ENCODE peak calls at places on chromosomes 7 and 10, in four cellular contexts. One of them, this sample, is unnamed.

GRCh38 chr7:130367836-130368235 is 12.5 kb upstream of the CPA1 start:
- DNase-seq in lower leg skin: no peak
- DNase-seq in non-pigmented ciliary epithelial cell: no peak
- DNase-seq in astrocyte of the spinal cord: no peak
- DNase-seq in this sample: peak

GRCh38 chr10:34104829-34105572 is 710.1 kb downstream of the PARD3 start:
- DNase-seq in non-pigmented ciliary epithelial cell: no peak
- DNase-seq in astrocyte of the spinal cord: no peak
- DNase-seq in lower leg skin: peak
- DNase-seq in this sample: no peak

GRCh38 chr7:24255139-24255538 is 28.9 kb upstream of the NPY start:
- DNase-seq in astrocyte of the spinal cord: no peak
- DNase-seq in lower leg skin: no peak
- DNase-seq in non-pigmented ciliary epithelial cell: no peak
- DNase-seq in this sample: no peak

GRCh38 chr7:99011706-99012404 is 132.1 kb downstream of the SMURF1 start:
- DNase-seq in non-pigmented ciliary epithelial cell: no peak
- DNase-seq in astrocyte of the spinal cord: no peak
- DNase-seq in lower leg skin: peak
- DNase-seq in this sample: peak

GRCh38 chr10:69797959-69798358 is 3.7 kb upstream of the COL13A1 start:
- DNase-seq in non-pigmented ciliary epithelial cell: no peak
- DNase-seq in astrocyte of the spinal cord: no peak
- DNase-seq in lower leg skin: no peak
- DNase-seq in this sample: no peak

GRCh38 chr10:9443758-9444157 is 1389.3 kb downstream of the GATA3 start:
- DNase-seq in non-pigmented ciliary epithelial cell: no peak
- DNase-seq in astrocyte of the spinal cord: no peak
- DNase-seq in lower leg skin: no peak
- DNase-seq in this sample: no peak

GRCh38 chr7:157832866-157833607 is 496.2 kb downstream of the DNAJB6 start:
- DNase-seq in lower leg skin: no peak
- DNase-seq in non-pigmented ciliary epithelial cell: no peak
- DNase-seq in astrocyte of the spinal cord: no peak
- DNase-seq in this sample: no peak

GRCh38 chr10:112280205-112280921 is 2.8 kb upstream of the TECTB start:
- DNase-seq in lower leg skin: no peak
- DNase-seq in astrocyte of the spinal cord: no peak
- DNase-seq in non-pigmented ciliary epithelial cell: no peak
- DNase-seq in this sample: no peak

GRCh38 chr7:70710011-70710480 is 421.9 kb upstream of the GALNT17 start:
- DNase-seq in lower leg skin: no peak
- DNase-seq in non-pigmented ciliary epithelial cell: no peak
- DNase-seq in astrocyte of the spinal cord: peak
- DNase-seq in this sample: no peak

GRCh38 chr7:28804990-28805389 is 153.1 kb downstream of the TRIL start:
- DNase-seq in astrocyte of the spinal cord: peak
- DNase-seq in non-pigmented ciliary epithelial cell: peak
- DNase-seq in lower leg skin: no peak
- DNase-seq in this sample: no peak

GRCh38 chr7:25308898-25309521 is 80.7 kb upstream of the NPVF start:
- DNase-seq in astrocyte of the spinal cord: no peak
- DNase-seq in non-pigmented ciliary epithelial cell: no peak
- DNase-seq in lower leg skin: no peak
- DNase-seq in this sample: no peak

GRCh38 chr7:17679427-17679826 is 260.9 kb downstream of the SNX13 start:
- DNase-seq in non-pigmented ciliary epithelial cell: no peak
- DNase-seq in lower leg skin: peak
- DNase-seq in astrocyte of the spinal cord: peak
- DNase-seq in this sample: no peak

GRCh38 chr7:129238546-129238945 is 13.7 kb downstream of the AHCYL2 start:
- DNase-seq in lower leg skin: no peak
- DNase-seq in astrocyte of the spinal cord: no peak
- DNase-seq in non-pigmented ciliary epithelial cell: no peak
- DNase-seq in this sample: peak

GRCh38 chr7:100582650-100583049 is 3.3 kb downstream of the LRCH4 start:
- DNase-seq in astrocyte of the spinal cord: no peak
- DNase-seq in lower leg skin: no peak
- DNase-seq in non-pigmented ciliary epithelial cell: no peak
- DNase-seq in this sample: no peak